ENCODE peak calls at places on chromosomes 11 and 22, in ten cellular contexts. G is stomach, L is IMR-90, M is GM12878, K is uterus, R is heart left ventricle, W is body of pancreas, N is esophagus squamous epithelium, J is spleen, I is gastrocnemius medialis. Q is an unnamed sample.

GRCh38 chr11:132114185-132114584 is 743.8 kb downstream of the NTM start:
- DNase-seq in L (peak; percentile 25), K (no peak), N (no peak), W (peak; percentile 46), R (peak; percentile 52), M (no peak), G (peak; percentile 46), I (peak; percentile 18), J (no peak), Q (no peak)

GRCh38 chr11:11171854-11172253 is 181.2 kb downstream of the CSNK2A3 start:
- DNase-seq in I (no peak), L (no peak), W (no peak), N (no peak), G (no peak), K (no peak), R (no peak), M (peak; percentile 61), J (no peak), Q (no peak)

GRCh38 chr11:67646535-67647336 is 3.8 kb downstream of the ACY3 start:
- DNase-seq in N (no peak), M (peak; percentile 70), K (no peak), R (no peak), L (no peak), G (no peak), I (no peak), J (peak; percentile 93), W (peak; percentile 77), Q (no peak)

GRCh38 chr11:5931061-5931460 is 11.0 kb upstream of the OR56A3 start:
- DNase-seq in K (no peak), R (no peak), N (no peak), J (no peak), W (no peak), I (no peak), M (no peak), L (no peak), G (no peak), Q (no peak)

GRCh38 chr22:35519306-35520000 is 21.2 kb upstream of the RASD2 start:
- DNase-seq in I (no peak), W (no peak), R (no peak), L (no peak), N (no peak), G (no peak), J (no peak), K (no peak), M (no peak), Q (no peak)

GRCh38 chr11:12854829-12855228 is 154.3 kb upstream of the RASSF10 start:
- DNase-seq in G (no peak), R (no peak), J (no peak), L (no peak), K (no peak), I (no peak), M (no peak), W (peak; percentile 73), N (no peak), Q (no peak)

GRCh38 chr11:118305726-118306125 is 1.2 kb downstream of the CD3E start:
- DNase-seq in K (no peak), G (no peak), R (no peak), M (no peak), I (no peak), L (no peak), J (no peak), W (no peak), N (no peak), Q (no peak)

GRCh38 chr22:35010543-35010942 is 55.4 kb upstream of the ISX start:
- DNase-seq in G (no peak), K (no peak), W (no peak), J (no peak), R (no peak), L (no peak), N (no peak), I (no peak), M (no peak), Q (no peak)

GRCh38 chr22:35731321-35731720 is 13.6 kb downstream of the APOL5 start:
- DNase-seq in L (no peak), G (no peak), K (no peak), I (no peak), M (no peak), N (no peak), J (no peak), R (no peak), W (no peak), Q (no peak)

GRCh38 chr11:130728185-130729160 is 187.8 kb downstream of the SNX19 start:
- DNase-seq in G (no peak), R (no peak), M (no peak), N (no peak), J (no peak), W (no peak), I (no peak), L (no peak), K (no peak), Q (no peak)

GRCh38 chr11:10703544-10703943 is 10.0 kb upstream of the IRAG1 start:
- DNase-seq in G (no peak), K (no peak), I (no peak), R (no peak), W (no peak), M (no peak), N (no peak), J (no peak), L (no peak), Q (no peak)

GRCh38 chr11:111363985-111364384 is 15.1 kb downstream of the POU2AF1 start:
- DNase-seq in G (no peak), L (no peak), R (no peak), M (no peak), K (no peak), I (no peak), N (no peak), J (no peak), W (no peak), Q (no peak)

GRCh38 chr11:107576497-107577086 is 11.1 kb upstream of the ALKBH8 start:
- DNase-seq in K (peak; percentile 36), W (peak; percentile 69), L (peak; percentile 47), G (peak; percentile 58), N (no peak), M (no peak), R (peak; percentile 56), I (no peak), J (no peak), Q (peak; percentile 86)

GRCh38 chr11:119789766-119790407 is 60.9 kb upstream of the NECTIN1 start:
- DNase-seq in N (no peak), M (no peak), W (no peak), K (no peak), G (no peak), I (no peak), J (peak; percentile 56), L (no peak), R (no peak), Q (no peak)

GRCh38 chr22:30426395-30427353 is 1.1 kb downstream of the MTFP1 start:
- DNase-seq in K (peak; percentile 68), J (peak; percentile 93), G (peak; percentile 92), L (peak; percentile 59), W (peak; percentile 93), M (peak; percentile 64), R (peak; percentile 84), N (no peak), I (peak; percentile 72), Q (peak; percentile 77)
- H3K27ac ChIP-seq in K (peak overlapping the region; percentile 74), J (peak overlapping the region; percentile 90), G (peak overlapping the region; percentile 79), L (peak overlapping the region; percentile 87), W (peak overlapping the region; percentile 85), M (peak overlapping the region; percentile 82), R (peak overlapping the region; percentile 72), N (peak overlapping the region; percentile 98), I (peak overlapping the region; percentile 43), Q (no peak overlapping the region)

GRCh38 chr11:57514538-57515331 is 767 bp downstream of the SLC43A1 start:
- DNase-seq in M (no peak), K (peak; percentile 61), J (peak; percentile 91), G (peak; percentile 69), R (peak; percentile 76), L (peak; percentile 24), I (peak; percentile 42), N (no peak), W (peak; percentile 88), Q (peak; percentile 43)
- TF ChIP-seq POLR2A in M (peak; percentile 53), K (no peak), J (no peak), G (no peak), R (no peak), L (no peak), I (no peak), N (no peak), W (peak; percentile 76), Q (no peak)

GRCh38 chr22:50609599-50609998 is 9.0 kb downstream of the MAPK8IP2 start:
- DNase-seq in W (no peak), J (peak; percentile 56), M (no peak), N (no peak), L (no peak), R (no peak), K (no peak), I (no peak), G (no peak), Q (no peak)

GRCh38 chr22:50611341-50612060 is 10.9 kb downstream of the MAPK8IP2 start:
- DNase-seq in J (peak; percentile 53), I (no peak), N (no peak), M (no peak), W (no peak), L (no peak), G (no peak), R (no peak), K (no peak), Q (no peak)

GRCh38 chr22:50608996-50609395 is 8.4 kb downstream of the MAPK8IP2 start:
- DNase-seq in M (no peak), I (no peak), L (no peak), J (peak; percentile 61), G (no peak), N (no peak), K (no peak), W (no peak), R (no peak), Q (no peak)

GRCh38 chr22:50610581-50610980 is 10.0 kb downstream of the MAPK8IP2 start:
- DNase-seq in K (no peak), J (peak; percentile 59), M (no peak), W (no peak), R (no peak), L (no peak), G (no peak), N (no peak), I (no peak), Q (no peak)

GRCh38 chr22:50610041-50610451 is 9.5 kb downstream of the MAPK8IP2 start:
- DNase-seq in N (no peak), W (no peak), G (no peak), I (no peak), J (no peak), M (no peak), L (no peak), K (no peak), R (no peak), Q (no peak)
- H3K27me3 ChIP-seq in N (no peaks in the 10 kb centered on the region), W (no peaks in the 10 kb centered on the region), G (peaks cover 5% of the 10 kb centered on the region), I (peaks cover 3% of the 10 kb centered on the region), J (peaks cover 40% of the 10 kb centered on the region), M (no peaks in the 10 kb centered on the region), L (peaks cover 63% of the 10 kb centered on the region), K (no peaks in the 10 kb centered on the region), R (peaks cover 11% of the 10 kb centered on the region), Q (no peaks in the 10 kb centered on the region)

DNA sequence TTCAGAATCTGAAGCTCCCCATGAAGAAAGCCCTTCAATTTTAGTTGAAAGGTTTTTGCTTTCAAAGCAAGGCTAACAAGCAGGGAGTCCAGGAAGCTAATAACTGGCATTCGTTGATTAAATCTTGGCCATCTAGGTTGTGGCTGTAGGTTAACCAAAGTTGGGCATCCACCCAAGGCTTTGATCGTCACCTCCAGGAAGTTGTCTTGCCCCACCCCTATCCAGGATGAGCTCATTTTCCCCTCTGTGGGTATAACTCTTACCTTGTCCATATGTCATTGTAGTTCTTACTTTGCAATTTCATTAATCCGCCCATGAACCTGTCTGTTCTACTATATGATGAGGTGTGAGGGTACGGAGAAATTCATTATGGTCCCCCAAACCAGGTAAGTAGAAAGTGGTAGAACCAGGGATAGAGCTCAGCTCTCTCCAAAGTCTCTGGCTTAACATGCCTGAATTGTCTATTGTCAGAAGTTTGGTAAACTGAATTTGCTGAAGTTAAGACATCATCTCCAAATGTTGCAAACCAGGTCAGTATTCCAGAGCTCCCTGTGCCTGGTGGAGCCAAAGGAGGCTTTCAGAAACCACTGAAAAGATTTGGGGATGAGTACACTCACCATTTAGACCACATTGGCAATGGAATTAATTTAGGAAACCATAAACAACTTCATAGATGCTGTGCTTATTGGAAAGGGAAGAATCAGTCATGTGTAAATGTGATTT is 97.1 kb downstream of the CD44 start:
- DNase-seq in W (peak; percentile 92), L (no peak), G (peak; percentile 72), R (no peak), M (no peak), K (no peak), I (no peak), J (no peak), N (no peak), Q (no peak)
- H3K27ac ChIP-seq in W (peak overlapping the region; percentile 78), L (no peak overlapping the region), G (peak overlapping the region; percentile 33), R (no peak overlapping the region), M (no peak overlapping the region), K (no peak overlapping the region), I (no peak overlapping the region), J (no peak overlapping the region), N (peak overlapping the region; percentile 8), Q (no peak overlapping the region)